ENCODE peak calls at places on chromosome 5, in nine cellular contexts. One of them, this sample, is unnamed.

GRCh38 chr5:179256229-179257189 is 88.8 kb downstream of the ADAMTS2 start:
- DNase-seq in A549: no peak
- DNase-seq in HepG2: no peak
- DNase-seq in HCT116: no peak
- DNase-seq in GM12878: no peak
- DNase-seq in NB4: no peak
- DNase-seq in K562: no peak
- DNase-seq in H1: no peak
- DNase-seq in SK-N-SH: peak
- DNase-seq in this sample: peak

GRCh38 chr5:32512916-32513315 is 68.4 kb upstream of the ZFR start:
- DNase-seq in NB4: no peak
- DNase-seq in GM12878: no peak
- DNase-seq in H1: no peak
- DNase-seq in K562: no peak
- DNase-seq in SK-N-SH: no peak
- DNase-seq in HepG2: no peak
- DNase-seq in HCT116: no peak
- DNase-seq in A549: no peak
- DNase-seq in this sample: no peak

GRCh38 chr5:180047667-180048066 is 23.9 kb downstream of the RNF130 start:
- DNase-seq in NB4: no peak
- DNase-seq in H1: no peak
- DNase-seq in K562: no peak
- DNase-seq in GM12878: no peak
- DNase-seq in HCT116: no peak
- DNase-seq in A549: no peak
- DNase-seq in SK-N-SH: no peak
- DNase-seq in HepG2: no peak
- DNase-seq in this sample: no peak

GRCh38 chr5:141521244-141521781 is 32.4 kb downstream of the PCDHGC5 start:
- DNase-seq in HepG2: peak
- DNase-seq in K562: no peak
- DNase-seq in A549: peak
- DNase-seq in SK-N-SH: no peak
- DNase-seq in HCT116: peak
- DNase-seq in H1: no peak
- DNase-seq in NB4: peak
- DNase-seq in GM12878: no peak
- DNase-seq in this sample: no peak

GRCh38 chr5:58411372-58411771 is 48.5 kb downstream of the PLK2 start:
- DNase-seq in A549: peak
- DNase-seq in SK-N-SH: no peak
- DNase-seq in H1: no peak
- DNase-seq in NB4: no peak
- DNase-seq in HCT116: no peak
- DNase-seq in GM12878: no peak
- DNase-seq in HepG2: no peak
- DNase-seq in K562: no peak
- DNase-seq in this sample: no peak

GRCh38 chr5:127029513-127030258 is 672 bp downstream of the MARCHF3 start:
- DNase-seq in A549: peak
- DNase-seq in HepG2: peak
- DNase-seq in GM12878: no peak
- DNase-seq in SK-N-SH: peak
- DNase-seq in H1: no peak
- DNase-seq in NB4: peak
- DNase-seq in K562: peak
- DNase-seq in HCT116: peak
- DNase-seq in this sample: peak

GRCh38 chr5:137498301-137498735 is 808 bp downstream of the SPOCK1 start:
- DNase-seq in K562: no peak
- DNase-seq in GM12878: no peak
- DNase-seq in HCT116: no peak
- DNase-seq in H1: no peak
- DNase-seq in NB4: no peak
- DNase-seq in A549: peak
- DNase-seq in HepG2: no peak
- DNase-seq in SK-N-SH: peak
- DNase-seq in this sample: peak

GRCh38 chr5:116574682-116575634 is at the start of gene SEMA6A:
- DNase-seq in HepG2: peak
- DNase-seq in K562: peak
- DNase-seq in H1: peak
- DNase-seq in NB4: peak
- DNase-seq in SK-N-SH: peak
- DNase-seq in HCT116: peak
- DNase-seq in A549: peak
- DNase-seq in GM12878: peak
- DNase-seq in this sample: peak

GRCh38 chr5:137201876-137202275 is 297.2 kb downstream of the SPOCK1 start:
- DNase-seq in H1: no peak
- DNase-seq in GM12878: no peak
- DNase-seq in SK-N-SH: no peak
- DNase-seq in HepG2: no peak
- DNase-seq in K562: no peak
- DNase-seq in HCT116: no peak
- DNase-seq in NB4: no peak
- DNase-seq in A549: peak
- DNase-seq in this sample: no peak

GRCh38 chr5:62331921-62332320 is 25.9 kb downstream of the KIF2A start:
- DNase-seq in HCT116: no peak
- DNase-seq in GM12878: no peak
- DNase-seq in A549: no peak
- DNase-seq in H1: no peak
- DNase-seq in NB4: no peak
- DNase-seq in HepG2: no peak
- DNase-seq in SK-N-SH: no peak
- DNase-seq in K562: no peak
- DNase-seq in this sample: no peak

GRCh38 chr5:102737161-102737560 is 17.9 kb upstream of the PAM start:
- DNase-seq in NB4: no peak
- DNase-seq in GM12878: no peak
- DNase-seq in SK-N-SH: no peak
- DNase-seq in HepG2: no peak
- DNase-seq in K562: no peak
- DNase-seq in A549: no peak
- DNase-seq in H1: no peak
- DNase-seq in HCT116: no peak
- DNase-seq in this sample: no peak

GRCh38 chr5:44663991-44664710 is 144.6 kb upstream of the MRPS30 start:
- DNase-seq in SK-N-SH: no peak
- DNase-seq in GM12878: no peak
- DNase-seq in H1: no peak
- DNase-seq in K562: no peak
- DNase-seq in A549: no peak
- DNase-seq in NB4: no peak
- DNase-seq in HepG2: no peak
- DNase-seq in HCT116: no peak
- DNase-seq in this sample: no peak

GRCh38 chr5:153256-153655 is 38.0 kb upstream of the LRRC14B start:
- DNase-seq in NB4: no peak
- DNase-seq in K562: no peak
- DNase-seq in HCT116: no peak
- DNase-seq in GM12878: no peak
- DNase-seq in HepG2: no peak
- DNase-seq in H1: no peak
- DNase-seq in SK-N-SH: no peak
- DNase-seq in A549: no peak
- DNase-seq in this sample: no peak

GRCh38 chr5:59873113-59873512 is 20.4 kb downstream of the PDE4D start:
- DNase-seq in K562: no peak
- DNase-seq in GM12878: no peak
- DNase-seq in SK-N-SH: no peak
- DNase-seq in HCT116: no peak
- DNase-seq in NB4: no peak
- DNase-seq in A549: peak
- DNase-seq in H1: no peak
- DNase-seq in HepG2: no peak
- DNase-seq in this sample: no peak

GRCh38 chr5:56838409-56839039 is 23.2 kb downstream of the MAP3K1 start:
- DNase-seq in HCT116: no peak
- DNase-seq in HepG2: peak
- DNase-seq in K562: no peak
- DNase-seq in NB4: peak
- DNase-seq in GM12878: peak
- DNase-seq in SK-N-SH: no peak
- DNase-seq in A549: peak
- DNase-seq in H1: no peak
- DNase-seq in this sample: no peak
- TF ChIP-seq MAX in HCT116: no peak
- TF ChIP-seq MAX in HepG2: no peak
- TF ChIP-seq MAX in K562: no peak
- TF ChIP-seq MAX in NB4: no peak
- TF ChIP-seq MAX in GM12878: no peak
- TF ChIP-seq MAX in SK-N-SH: no peak
- TF ChIP-seq MAX in A549: no peak
- TF ChIP-seq MAX in H1: no peak
- TF ChIP-seq MAX in this sample: no peak

GRCh38 chr5:71932649-71933338 is 174.5 kb upstream of the MAP1B start:
- DNase-seq in GM12878: no peak
- DNase-seq in SK-N-SH: no peak
- DNase-seq in HepG2: peak
- DNase-seq in HCT116: peak
- DNase-seq in K562: peak
- DNase-seq in NB4: no peak
- DNase-seq in A549: peak
- DNase-seq in H1: no peak
- DNase-seq in this sample: peak
- TF ChIP-seq CTCF in GM12878: no peak
- TF ChIP-seq CTCF in SK-N-SH: peak
- TF ChIP-seq CTCF in HepG2: no peak
- TF ChIP-seq CTCF in HCT116: no peak
- TF ChIP-seq CTCF in K562: peak
- TF ChIP-seq CTCF in NB4: no peak
- TF ChIP-seq CTCF in A549: no peak
- TF ChIP-seq CTCF in H1: no peak
- TF ChIP-seq CTCF in this sample: no peak

GRCh38 chr5:78804995-78805394 is 156.4 kb upstream of the LHFPL2 start:
- DNase-seq in A549: no peak
- DNase-seq in NB4: no peak
- DNase-seq in HCT116: no peak
- DNase-seq in HepG2: no peak
- DNase-seq in H1: no peak
- DNase-seq in K562: no peak
- DNase-seq in SK-N-SH: no peak
- DNase-seq in GM12878: no peak
- DNase-seq in this sample: no peak

GRCh38 chr5:78801413-78801812 is 152.8 kb upstream of the LHFPL2 start:
- DNase-seq in NB4: no peak
- DNase-seq in H1: no peak
- DNase-seq in GM12878: no peak
- DNase-seq in K562: no peak
- DNase-seq in SK-N-SH: no peak
- DNase-seq in HCT116: no peak
- DNase-seq in HepG2: no peak
- DNase-seq in A549: no peak
- DNase-seq in this sample: no peak

GRCh38 chr5:78806544-78806943 is 158.0 kb upstream of the LHFPL2 start:
- DNase-seq in SK-N-SH: no peak
- DNase-seq in HCT116: peak
- DNase-seq in HepG2: no peak
- DNase-seq in GM12878: no peak
- DNase-seq in K562: no peak
- DNase-seq in NB4: no peak
- DNase-seq in A549: no peak
- DNase-seq in H1: no peak
- DNase-seq in this sample: no peak

GRCh38 chr5:78805474-78806124 is 157.0 kb upstream of the LHFPL2 start:
- DNase-seq in HepG2: no peak
- DNase-seq in NB4: no peak
- DNase-seq in SK-N-SH: peak
- DNase-seq in H1: no peak
- DNase-seq in GM12878: no peak
- DNase-seq in K562: no peak
- DNase-seq in A549: no peak
- DNase-seq in HCT116: no peak
- DNase-seq in this sample: no peak

GRCh38 chr5:78803386-78803785 is 154.8 kb upstream of the LHFPL2 start:
- DNase-seq in H1: no peak
- DNase-seq in HepG2: no peak
- DNase-seq in GM12878: no peak
- DNase-seq in A549: no peak
- DNase-seq in K562: no peak
- DNase-seq in HCT116: no peak
- DNase-seq in NB4: no peak
- DNase-seq in SK-N-SH: peak
- DNase-seq in this sample: no peak
- TF ChIP-seq MAX in H1: no peak
- TF ChIP-seq MAX in HepG2: no peak
- TF ChIP-seq MAX in GM12878: no peak
- TF ChIP-seq MAX in A549: no peak
- TF ChIP-seq MAX in K562: no peak
- TF ChIP-seq MAX in HCT116: no peak
- TF ChIP-seq MAX in NB4: no peak
- TF ChIP-seq MAX in SK-N-SH: no peak
- TF ChIP-seq MAX in this sample: no peak

DNA sequence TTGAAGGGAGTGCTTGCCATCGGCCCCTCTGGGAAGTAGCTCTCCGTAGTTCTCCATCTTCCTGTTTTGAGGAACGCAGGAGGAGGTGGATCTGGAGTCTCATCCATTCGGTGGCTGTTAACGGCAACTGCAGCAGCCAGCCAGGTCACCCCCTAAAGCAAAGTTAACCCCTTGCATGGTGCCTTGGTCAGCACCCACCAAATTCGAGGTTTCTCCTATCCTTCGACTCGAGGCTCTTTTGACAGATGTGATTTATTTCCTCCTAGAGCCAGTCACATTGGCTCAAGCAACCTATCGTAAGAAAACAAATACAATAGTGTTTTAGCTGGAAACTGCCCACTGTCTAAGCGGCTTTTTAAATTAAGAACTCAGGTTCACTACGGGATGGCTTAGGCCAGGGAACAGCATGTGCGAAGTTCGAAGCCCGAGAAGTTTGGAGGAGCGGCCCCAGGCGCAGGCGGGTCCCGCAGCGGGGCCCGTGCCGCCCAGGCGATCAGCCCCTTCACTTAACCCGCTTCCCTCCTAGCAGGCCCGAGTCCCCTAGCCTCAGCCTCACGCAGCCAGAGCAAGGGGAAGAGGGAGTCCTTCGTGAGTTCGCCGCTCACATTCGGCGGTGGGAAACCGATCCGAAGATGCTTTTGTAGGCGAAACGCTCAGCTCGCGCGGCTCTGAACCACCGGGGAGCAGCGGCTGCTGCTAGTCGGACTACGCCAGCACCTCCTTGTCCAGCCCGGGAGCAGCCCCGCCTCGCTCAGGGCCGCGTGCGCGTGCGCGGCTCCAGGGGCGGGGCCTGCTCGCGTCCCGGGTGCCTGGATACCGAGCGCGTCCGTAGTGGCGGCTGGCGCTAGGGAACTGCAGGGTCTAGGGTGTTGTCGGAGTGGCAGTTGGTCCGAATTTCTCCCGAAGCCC is at the start of gene ROPN1L:
- DNase-seq in H1: peak
- DNase-seq in A549: peak
- DNase-seq in HCT116: peak
- DNase-seq in GM12878: peak
- DNase-seq in HepG2: peak
- DNase-seq in SK-N-SH: peak
- DNase-seq in NB4: peak
- DNase-seq in K562: peak
- DNase-seq in this sample: peak
- TF ChIP-seq CTCF in H1: no peak
- TF ChIP-seq CTCF in A549: no peak
- TF ChIP-seq CTCF in HCT116: no peak
- TF ChIP-seq CTCF in GM12878: no peak
- TF ChIP-seq CTCF in HepG2: no peak
- TF ChIP-seq CTCF in SK-N-SH: no peak
- TF ChIP-seq CTCF in NB4: no peak
- TF ChIP-seq CTCF in K562: no peak
- TF ChIP-seq CTCF in this sample: no peak

This sample was measured in WTC11.